ENCODE peak calls at places on chromosome 6, in eight cellular contexts. One of them, this sample, is unnamed.

GRCh38 chr6:157233686-157234085 is 89.6 kb downstream of the TMEM242 start:
- DNase-seq in amygdala: no peak
- DNase-seq in dorsolateral prefrontal cortex: no peak
- DNase-seq in stimulated activated naive CD8-positive, alpha-beta T cell treated with anti-CD3 and anti-CD28 coated beads, Interleukin-15, Interleukin-2, amounts not matched to agents 100 U/mL and 50 U/mL, for 24 hours: no peak
- DNase-seq in astrocyte of the spinal cord: no peak
- DNase-seq in ELR: no peak
- DNase-seq in activated CD4-positive, alpha-beta T cell treated with anti-CD3 and anti-CD28 coated beads, Interleukin-2, amount 50 U/mL, for 48 hours: no peak
- DNase-seq in activated gamma-delta T cell: no peak
- DNase-seq in this sample: no peak

GRCh38 chr6:129852257-129852858 is 8.8 kb downstream of the TMEM244 start:
- DNase-seq in amygdala: no peak
- DNase-seq in dorsolateral prefrontal cortex: no peak
- DNase-seq in stimulated activated naive CD8-positive, alpha-beta T cell treated with anti-CD3 and anti-CD28 coated beads, Interleukin-15, Interleukin-2, amounts not matched to agents 100 U/mL and 50 U/mL, for 24 hours: no peak
- DNase-seq in astrocyte of the spinal cord: no peak
- DNase-seq in ELR: peak; percentile 52
- DNase-seq in activated CD4-positive, alpha-beta T cell treated with anti-CD3 and anti-CD28 coated beads, Interleukin-2, amount 50 U/mL, for 48 hours: no peak
- DNase-seq in activated gamma-delta T cell: no peak
- DNase-seq in this sample: no peak

GRCh38 chr6:132405143-132405915 is 4.1 kb upstream of the MOXD1 start:
- DNase-seq in amygdala: no peak
- DNase-seq in dorsolateral prefrontal cortex: no peak
- DNase-seq in stimulated activated naive CD8-positive, alpha-beta T cell treated with anti-CD3 and anti-CD28 coated beads, Interleukin-15, Interleukin-2, amounts not matched to agents 100 U/mL and 50 U/mL, for 24 hours: no peak
- DNase-seq in astrocyte of the spinal cord: peak; percentile 53
- DNase-seq in ELR: peak; percentile 62
- DNase-seq in activated CD4-positive, alpha-beta T cell treated with anti-CD3 and anti-CD28 coated beads, Interleukin-2, amount 50 U/mL, for 48 hours: no peak
- DNase-seq in activated gamma-delta T cell: no peak
- DNase-seq in this sample: peak; percentile 35

GRCh38 chr6:52407467-52407866 is 12.7 kb upstream of the EFHC1 start:
- DNase-seq in amygdala: no peak
- DNase-seq in dorsolateral prefrontal cortex: no peak
- DNase-seq in stimulated activated naive CD8-positive, alpha-beta T cell treated with anti-CD3 and anti-CD28 coated beads, Interleukin-15, Interleukin-2, amounts not matched to agents 100 U/mL and 50 U/mL, for 24 hours: no peak
- DNase-seq in astrocyte of the spinal cord: peak; percentile 51
- DNase-seq in ELR: peak; percentile 81
- DNase-seq in activated CD4-positive, alpha-beta T cell treated with anti-CD3 and anti-CD28 coated beads, Interleukin-2, amount 50 U/mL, for 48 hours: no peak
- DNase-seq in activated gamma-delta T cell: no peak
- DNase-seq in this sample: peak; percentile 59

GRCh38 chr6:36563237-36563927 is 16.1 kb upstream of the STK38 start:
- DNase-seq in amygdala: no peak
- DNase-seq in dorsolateral prefrontal cortex: no peak
- DNase-seq in stimulated activated naive CD8-positive, alpha-beta T cell treated with anti-CD3 and anti-CD28 coated beads, Interleukin-15, Interleukin-2, amounts not matched to agents 100 U/mL and 50 U/mL, for 24 hours: no peak
- DNase-seq in astrocyte of the spinal cord: no peak
- DNase-seq in ELR: no peak
- DNase-seq in activated CD4-positive, alpha-beta T cell treated with anti-CD3 and anti-CD28 coated beads, Interleukin-2, amount 50 U/mL, for 48 hours: no peak
- DNase-seq in activated gamma-delta T cell: no peak
- DNase-seq in this sample: peak; percentile 40

GRCh38 chr6:65399355-65400084 is 307.5 kb downstream of the EYS start:
- DNase-seq in amygdala: no peak
- DNase-seq in dorsolateral prefrontal cortex: no peak
- DNase-seq in stimulated activated naive CD8-positive, alpha-beta T cell treated with anti-CD3 and anti-CD28 coated beads, Interleukin-15, Interleukin-2, amounts not matched to agents 100 U/mL and 50 U/mL, for 24 hours: no peak
- DNase-seq in astrocyte of the spinal cord: no peak
- DNase-seq in ELR: no peak
- DNase-seq in activated CD4-positive, alpha-beta T cell treated with anti-CD3 and anti-CD28 coated beads, Interleukin-2, amount 50 U/mL, for 48 hours: no peak
- DNase-seq in activated gamma-delta T cell: no peak
- DNase-seq in this sample: no peak

GRCh38 chr6:38131527-38131965 is 312.0 kb downstream of the ZFAND3 start:
- DNase-seq in amygdala: no peak
- DNase-seq in dorsolateral prefrontal cortex: no peak
- DNase-seq in stimulated activated naive CD8-positive, alpha-beta T cell treated with anti-CD3 and anti-CD28 coated beads, Interleukin-15, Interleukin-2, amounts not matched to agents 100 U/mL and 50 U/mL, for 24 hours: peak; percentile 23
- DNase-seq in astrocyte of the spinal cord: peak; percentile 98
- DNase-seq in ELR: peak; percentile 88
- DNase-seq in activated CD4-positive, alpha-beta T cell treated with anti-CD3 and anti-CD28 coated beads, Interleukin-2, amount 50 U/mL, for 48 hours: peak; percentile 30
- DNase-seq in activated gamma-delta T cell: no peak
- DNase-seq in this sample: peak; percentile 96

GRCh38 chr6:6604015-6604414 is 15.5 kb downstream of the LY86 start:
- DNase-seq in amygdala: no peak
- DNase-seq in dorsolateral prefrontal cortex: no peak
- DNase-seq in stimulated activated naive CD8-positive, alpha-beta T cell treated with anti-CD3 and anti-CD28 coated beads, Interleukin-15, Interleukin-2, amounts not matched to agents 100 U/mL and 50 U/mL, for 24 hours: no peak
- DNase-seq in astrocyte of the spinal cord: no peak
- DNase-seq in ELR: no peak
- DNase-seq in activated CD4-positive, alpha-beta T cell treated with anti-CD3 and anti-CD28 coated beads, Interleukin-2, amount 50 U/mL, for 48 hours: no peak
- DNase-seq in activated gamma-delta T cell: no peak
- DNase-seq in this sample: no peak

GRCh38 chr6:68741501-68742343 is 106.6 kb downstream of the ADGRB3 start:
- DNase-seq in amygdala: no peak
- DNase-seq in dorsolateral prefrontal cortex: no peak
- DNase-seq in stimulated activated naive CD8-positive, alpha-beta T cell treated with anti-CD3 and anti-CD28 coated beads, Interleukin-15, Interleukin-2, amounts not matched to agents 100 U/mL and 50 U/mL, for 24 hours: no peak
- DNase-seq in astrocyte of the spinal cord: no peak
- DNase-seq in ELR: no peak
- DNase-seq in activated CD4-positive, alpha-beta T cell treated with anti-CD3 and anti-CD28 coated beads, Interleukin-2, amount 50 U/mL, for 48 hours: no peak
- DNase-seq in activated gamma-delta T cell: no peak
- DNase-seq in this sample: no peak

GRCh38 chr6:37688088-37688850 is 9.4 kb downstream of the MDGA1 start:
- DNase-seq in amygdala: no peak
- DNase-seq in dorsolateral prefrontal cortex: no peak
- DNase-seq in stimulated activated naive CD8-positive, alpha-beta T cell treated with anti-CD3 and anti-CD28 coated beads, Interleukin-15, Interleukin-2, amounts not matched to agents 100 U/mL and 50 U/mL, for 24 hours: no peak
- DNase-seq in astrocyte of the spinal cord: no peak
- DNase-seq in ELR: no peak
- DNase-seq in activated CD4-positive, alpha-beta T cell treated with anti-CD3 and anti-CD28 coated beads, Interleukin-2, amount 50 U/mL, for 48 hours: no peak
- DNase-seq in activated gamma-delta T cell: no peak
- DNase-seq in this sample: peak; percentile 49

GRCh38 chr6:129844118-129844891 is 16.8 kb downstream of the TMEM244 start:
- DNase-seq in amygdala: no peak
- DNase-seq in dorsolateral prefrontal cortex: no peak
- DNase-seq in stimulated activated naive CD8-positive, alpha-beta T cell treated with anti-CD3 and anti-CD28 coated beads, Interleukin-15, Interleukin-2, amounts not matched to agents 100 U/mL and 50 U/mL, for 24 hours: no peak
- DNase-seq in astrocyte of the spinal cord: peak; percentile 82
- DNase-seq in ELR: peak; percentile 96
- DNase-seq in activated CD4-positive, alpha-beta T cell treated with anti-CD3 and anti-CD28 coated beads, Interleukin-2, amount 50 U/mL, for 48 hours: no peak
- DNase-seq in activated gamma-delta T cell: no peak
- DNase-seq in this sample: peak; percentile 75

GRCh38 chr6:31597006-31597405 is 4.2 kb upstream of the NCR3 start:
- DNase-seq in amygdala: no peak
- DNase-seq in dorsolateral prefrontal cortex: no peak
- DNase-seq in stimulated activated naive CD8-positive, alpha-beta T cell treated with anti-CD3 and anti-CD28 coated beads, Interleukin-15, Interleukin-2, amounts not matched to agents 100 U/mL and 50 U/mL, for 24 hours: no peak
- DNase-seq in astrocyte of the spinal cord: peak; percentile 30
- DNase-seq in ELR: peak; percentile 71
- DNase-seq in activated CD4-positive, alpha-beta T cell treated with anti-CD3 and anti-CD28 coated beads, Interleukin-2, amount 50 U/mL, for 48 hours: peak; percentile 51
- DNase-seq in activated gamma-delta T cell: no peak
- DNase-seq in this sample: peak; percentile 35

GRCh38 chr6:24464253-24465038 is 24.9 kb downstream of the GPLD1 start:
- DNase-seq in amygdala: no peak
- DNase-seq in dorsolateral prefrontal cortex: no peak
- DNase-seq in stimulated activated naive CD8-positive, alpha-beta T cell treated with anti-CD3 and anti-CD28 coated beads, Interleukin-15, Interleukin-2, amounts not matched to agents 100 U/mL and 50 U/mL, for 24 hours: no peak
- DNase-seq in astrocyte of the spinal cord: no peak
- DNase-seq in ELR: no peak
- DNase-seq in activated CD4-positive, alpha-beta T cell treated with anti-CD3 and anti-CD28 coated beads, Interleukin-2, amount 50 U/mL, for 48 hours: no peak
- DNase-seq in activated gamma-delta T cell: no peak
- DNase-seq in this sample: no peak

This sample was measured in LHCN-M2.